ENCODE peak calls at places on chromosomes 2 and 18, in seven cellular contexts. E, W, K, N, J, P and T are unnamed samples.

GRCh38 chr2:179410552-179411356 is 146.1 kb upstream of the SESTD1 start:
- DNase-seq in K (peak; percentile 58), J (peak; percentile 31), E (peak; percentile 65), W (no peak), P (peak; percentile 57), N (peak; percentile 58), T (peak; percentile 79)

GRCh38 chr2:193542762-193543161 is 1348.0 kb upstream of the TMEFF2 start:
- DNase-seq in N (no peak), J (no peak), K (no peak), W (no peak), P (no peak), E (no peak), T (no peak)

GRCh38 chr18:23498877-23499570 is 4.3 kb upstream of the RMC1 start:
- DNase-seq in N (peak; percentile 79), E (peak; percentile 74), P (no peak), J (peak; percentile 76), W (no peak), K (peak; percentile 81), T (peak; percentile 85)

GRCh38 chr2:101349893-101350662 is 37.2 kb downstream of the CREG2 start:
- DNase-seq in E (peak; percentile 65), W (no peak), J (no peak), N (no peak), P (no peak), K (peak; percentile 49), T (no peak)

GRCh38 chr2:19355931-19356544 is 2.4 kb downstream of the OSR1 start:
- DNase-seq in K (no peak), J (no peak), N (no peak), P (no peak), E (peak; percentile 29), W (no peak), T (peak; percentile 18)

GRCh38 chr2:65198737-65199136 is 28.9 kb upstream of the ACTR2 start:
- DNase-seq in J (no peak), P (no peak), W (no peak), N (no peak), E (peak; percentile 35), K (no peak), T (no peak)

GRCh38 chr18:6776193-6776592 is 46.7 kb downstream of the ARHGAP28 start:
- DNase-seq in N (no peak), P (no peak), J (no peak), K (peak; percentile 71), E (peak; percentile 95), W (no peak), T (no peak)

GRCh38 chr2:237459741-237460174 is 27.3 kb upstream of the MLPH start:
- DNase-seq in N (no peak), J (no peak), W (no peak), E (peak; percentile 82), P (no peak), K (peak; percentile 83), T (peak; percentile 56)

GRCh38 chr2:172889287-172889686 is 153.6 kb downstream of the RAPGEF4 start:
- DNase-seq in W (no peak), J (no peak), K (no peak), P (no peak), E (no peak), N (no peak), T (no peak)

GRCh38 chr2:106997204-106997603 is 111.2 kb upstream of the ST6GAL2 start:
- DNase-seq in K (no peak), P (no peak), E (no peak), J (no peak), N (no peak), W (no peak), T (no peak)

GRCh38 chr2:164495491-164496223 is 125.6 kb downstream of the GRB14 start:
- DNase-seq in N (no peak), W (no peak), J (peak; percentile 13), P (peak; percentile 63), K (peak; percentile 65), E (peak; percentile 43), T (peak; percentile 79)

GRCh38 chr2:168466190-168466737 is 10.2 kb downstream of the CERS6 start:
- DNase-seq in J (no peak), W (no peak), E (no peak), P (no peak), N (no peak), K (no peak), T (no peak)

GRCh38 chr18:23401400-23402347 is 51.4 kb upstream of the RIOK3 start:
- DNase-seq in K (peak; percentile 88), P (peak; percentile 59), J (no peak), N (peak; percentile 67), W (no peak), E (peak; percentile 73), T (peak; percentile 89)

GRCh38 chr18:24672165-24672950 is 211.9 kb downstream of the HRH4 start:
- DNase-seq in J (no peak), N (no peak), K (peak; percentile 59), P (no peak), W (no peak), E (peak; percentile 39), T (no peak)

GRCh38 chr18:35178260-35178659 is 62.6 kb upstream of the ZNF397 start:
- DNase-seq in K (peak; percentile 25), J (no peak), W (no peak), E (peak; percentile 61), P (no peak), N (no peak), T (no peak)

GRCh38 chr2:167790189-167790588 is 457.2 kb downstream of the STK39 start:
- DNase-seq in K (no peak), J (no peak), W (no peak), E (no peak), N (no peak), P (no peak), T (no peak)

GRCh38 chr2:174120346-174120745 is 128.0 kb downstream of the OLA1 start:
- DNase-seq in E (peak; percentile 47), P (no peak), J (no peak), W (no peak), N (no peak), K (peak; percentile 42), T (no peak)

GRCh38 chr2:200435379-200435778 is 74.5 kb downstream of the KCTD18 start:
- DNase-seq in J (no peak), K (peak; percentile 26), P (no peak), W (no peak), N (no peak), E (peak; percentile 72), T (no peak)

GRCh38 chr2:108583903-108584520 is 49.7 kb downstream of the LIMS1 start:
- DNase-seq in N (peak; percentile 61), E (peak; percentile 87), J (peak; percentile 70), P (peak; percentile 52), K (peak; percentile 89), W (no peak), T (peak; percentile 90)

GRCh38 chr2:166134252-166135151 is 6.7 kb upstream of the SCN1A start:
- DNase-seq in J (no peak), N (no peak), P (no peak), W (no peak), K (no peak), E (no peak), T (no peak)

GRCh38 chr2:181318504-181319280 is 138.5 kb upstream of the ITGA4 start:
- DNase-seq in E (no peak), K (no peak), N (no peak), W (no peak), J (no peak), P (no peak), T (peak; percentile 25)

GRCh38 chr2:65638438-65638837 is 206.0 kb upstream of the SPRED2 start:
- DNase-seq in P (no peak), W (no peak), K (no peak), N (no peak), E (no peak), J (no peak), T (peak; percentile 46)

GRCh38 chr2:170818294-170819104 is 1.8 kb downstream of the GAD1 start:
- DNase-seq in E (no peak), K (no peak), N (peak; percentile 55), J (no peak), P (peak; percentile 23), W (no peak), T (no peak)

GRCh38 chr2:107062173-107062572 is 176.2 kb upstream of the ST6GAL2 start:
- DNase-seq in K (no peak), W (no peak), N (peak; percentile 33), E (no peak), J (no peak), P (no peak), T (no peak)

GRCh38 chr2:189382668-189383067 is 58.6 kb upstream of the WDR75 start:
- DNase-seq in W (no peak), J (no peak), K (no peak), E (no peak), P (no peak), N (no peak), T (no peak)

GRCh38 chr2:189391201-189391600 is 50.1 kb upstream of the WDR75 start:
- DNase-seq in W (no peak), N (no peak), K (no peak), P (no peak), E (peak; percentile 26), J (no peak), T (no peak)

GRCh38 chr2:189386741-189387140 is 54.5 kb upstream of the WDR75 start:
- DNase-seq in J (no peak), N (no peak), W (no peak), P (no peak), K (no peak), E (no peak), T (no peak)
- H3K18ac ChIP-seq in J (no peak overlapping the region), N (no peak overlapping the region), W (no peak overlapping the region), P (no peak overlapping the region), K (no peak overlapping the region), E (no peak overlapping the region), T (no peak overlapping the region)

DNA sequence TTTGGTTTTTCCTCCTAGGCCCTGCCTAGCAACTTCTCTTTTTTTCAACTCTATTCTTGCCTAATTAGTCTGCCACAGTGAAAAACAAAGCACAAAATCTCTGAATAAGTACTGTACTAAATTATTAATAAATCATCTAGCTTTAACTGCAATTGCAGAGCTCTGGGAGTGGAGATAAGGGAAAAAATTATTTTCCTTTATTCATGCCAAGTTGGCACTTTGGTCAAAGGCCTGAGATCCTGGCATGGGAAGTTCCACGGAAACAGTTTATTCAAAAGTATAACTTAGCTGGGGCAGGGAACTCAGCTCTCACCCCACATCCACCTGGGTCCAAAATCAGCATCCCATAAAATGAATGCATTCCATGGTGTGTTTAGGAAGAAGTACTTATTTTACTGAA is 185.2 kb upstream of the APCDD1 start:
- DNase-seq in N (no peak), J (no peak), K (no peak), W (no peak), P (no peak), E (no peak), T (no peak)
- H3K18ac ChIP-seq in N (no peak overlapping the region), J (no peak overlapping the region), K (no peak overlapping the region), W (no peak overlapping the region), P (no peak overlapping the region), E (no peak overlapping the region), T (peak overlapping the region; percentile 42)

GRCh38 chr2:47536696-47537095 is 133.7 kb downstream of the MSH2 start:
- DNase-seq in J (no peak), W (no peak), P (no peak), N (no peak), E (no peak), K (no peak), T (no peak)
- H3K18ac ChIP-seq in J (no peak overlapping the region), W (no peak overlapping the region), P (no peak overlapping the region), N (no peak overlapping the region), E (no peak overlapping the region), K (peak overlapping the region; percentile 7), T (no peak overlapping the region)

GRCh38 chr2:235937526-235937925 is 230.7 kb downstream of the GBX2 start:
- DNase-seq in N (no peak), P (no peak), W (no peak), E (no peak), K (no peak), J (no peak), T (no peak)
- H3K18ac ChIP-seq in N (no peak overlapping the region), P (no peak overlapping the region), W (no peak overlapping the region), E (no peak overlapping the region), K (peak overlapping the region; percentile 48), J (no peak overlapping the region), T (no peak overlapping the region)